ENCODE peak calls at places on chromosomes 16 and 17, in seven cellular contexts. One of them, this sample, is unnamed.

GRCh38 chr17:79834575-79835469 is 4.4 kb downstream of the CBX4 start:
- DNase-seq in non-pigmented ciliary epithelial cell: no peak
- DNase-seq in uterus: no peak
- DNase-seq in activated CD4-positive, alpha-beta memory T cell treated with anti-CD3 and anti-CD28 coated beads, Interleukin-2, amount 10 ng/mL, durations not matched to agents 7 days and 5 days: peak
- DNase-seq in hypothalamus: no peak
- DNase-seq in NCI-H524: no peak
- DNase-seq in neural progenitor cell: peak
- DNase-seq in this sample: peak

GRCh38 chr16:318628-319027 is 33.9 kb downstream of the AXIN1 start:
- DNase-seq in non-pigmented ciliary epithelial cell: no peak
- DNase-seq in uterus: no peak
- DNase-seq in activated CD4-positive, alpha-beta memory T cell treated with anti-CD3 and anti-CD28 coated beads, Interleukin-2, amount 10 ng/mL, durations not matched to agents 7 days and 5 days: no peak
- DNase-seq in hypothalamus: no peak
- DNase-seq in NCI-H524: no peak
- DNase-seq in neural progenitor cell: peak
- DNase-seq in this sample: no peak

GRCh38 chr17:67629963-67630320 is 87.8 kb upstream of the NOL11 start:
- DNase-seq in non-pigmented ciliary epithelial cell: peak
- DNase-seq in uterus: no peak
- DNase-seq in activated CD4-positive, alpha-beta memory T cell treated with anti-CD3 and anti-CD28 coated beads, Interleukin-2, amount 10 ng/mL, durations not matched to agents 7 days and 5 days: no peak
- DNase-seq in hypothalamus: no peak
- DNase-seq in NCI-H524: peak
- DNase-seq in neural progenitor cell: peak
- DNase-seq in this sample: peak

GRCh38 chr16:47571711-47572110 is 110.6 kb downstream of the PHKB start:
- DNase-seq in non-pigmented ciliary epithelial cell: no peak
- DNase-seq in uterus: no peak
- DNase-seq in activated CD4-positive, alpha-beta memory T cell treated with anti-CD3 and anti-CD28 coated beads, Interleukin-2, amount 10 ng/mL, durations not matched to agents 7 days and 5 days: no peak
- DNase-seq in hypothalamus: no peak
- DNase-seq in NCI-H524: no peak
- DNase-seq in neural progenitor cell: no peak
- DNase-seq in this sample: no peak

GRCh38 chr17:81013642-81014041 is 21.3 kb upstream of the BAIAP2 start:
- DNase-seq in non-pigmented ciliary epithelial cell: no peak
- DNase-seq in uterus: no peak
- DNase-seq in activated CD4-positive, alpha-beta memory T cell treated with anti-CD3 and anti-CD28 coated beads, Interleukin-2, amount 10 ng/mL, durations not matched to agents 7 days and 5 days: no peak
- DNase-seq in hypothalamus: no peak
- DNase-seq in NCI-H524: no peak
- DNase-seq in neural progenitor cell: no peak
- DNase-seq in this sample: no peak

GRCh38 chr16:88351521-88352101 is 31.1 kb upstream of the ZNF469 start:
- DNase-seq in non-pigmented ciliary epithelial cell: no peak
- DNase-seq in uterus: no peak
- DNase-seq in activated CD4-positive, alpha-beta memory T cell treated with anti-CD3 and anti-CD28 coated beads, Interleukin-2, amount 10 ng/mL, durations not matched to agents 7 days and 5 days: no peak
- DNase-seq in hypothalamus: no peak
- DNase-seq in NCI-H524: no peak
- DNase-seq in neural progenitor cell: no peak
- DNase-seq in this sample: no peak

GRCh38 chr16:66058181-66058580 is 308.3 kb upstream of the CDH5 start:
- DNase-seq in non-pigmented ciliary epithelial cell: no peak
- DNase-seq in uterus: no peak
- DNase-seq in activated CD4-positive, alpha-beta memory T cell treated with anti-CD3 and anti-CD28 coated beads, Interleukin-2, amount 10 ng/mL, durations not matched to agents 7 days and 5 days: no peak
- DNase-seq in hypothalamus: no peak
- DNase-seq in NCI-H524: no peak
- DNase-seq in neural progenitor cell: no peak
- DNase-seq in this sample: no peak

GRCh38 chr17:57256708-57257112 is 387 bp downstream of the MSI2 start:
- DNase-seq in non-pigmented ciliary epithelial cell: no peak
- DNase-seq in uterus: peak
- DNase-seq in activated CD4-positive, alpha-beta memory T cell treated with anti-CD3 and anti-CD28 coated beads, Interleukin-2, amount 10 ng/mL, durations not matched to agents 7 days and 5 days: peak
- DNase-seq in hypothalamus: no peak
- DNase-seq in NCI-H524: peak
- DNase-seq in neural progenitor cell: peak
- DNase-seq in this sample: peak

GRCh38 chr17:32266389-32267269 is 997 bp downstream of the RHBDL3 start:
- DNase-seq in non-pigmented ciliary epithelial cell: no peak
- DNase-seq in uterus: no peak
- DNase-seq in activated CD4-positive, alpha-beta memory T cell treated with anti-CD3 and anti-CD28 coated beads, Interleukin-2, amount 10 ng/mL, durations not matched to agents 7 days and 5 days: peak
- DNase-seq in hypothalamus: no peak
- DNase-seq in NCI-H524: peak
- DNase-seq in neural progenitor cell: peak
- DNase-seq in this sample: no peak

GRCh38 chr17:10843806-10844205 is 5.9 kb upstream of the PIRT start:
- DNase-seq in non-pigmented ciliary epithelial cell: no peak
- DNase-seq in uterus: no peak
- DNase-seq in activated CD4-positive, alpha-beta memory T cell treated with anti-CD3 and anti-CD28 coated beads, Interleukin-2, amount 10 ng/mL, durations not matched to agents 7 days and 5 days: no peak
- DNase-seq in hypothalamus: no peak
- DNase-seq in NCI-H524: no peak
- DNase-seq in neural progenitor cell: no peak
- DNase-seq in this sample: no peak

GRCh38 chr17:17375826-17376225 is 72.7 kb downstream of the NT5M start:
- DNase-seq in non-pigmented ciliary epithelial cell: no peak
- DNase-seq in uterus: no peak
- DNase-seq in activated CD4-positive, alpha-beta memory T cell treated with anti-CD3 and anti-CD28 coated beads, Interleukin-2, amount 10 ng/mL, durations not matched to agents 7 days and 5 days: no peak
- DNase-seq in hypothalamus: no peak
- DNase-seq in NCI-H524: no peak
- DNase-seq in neural progenitor cell: no peak
- DNase-seq in this sample: no peak